ENCODE peak calls at places on chromosomes 13 and 19, in seven cellular contexts. P is fibroblast of villous mesenchyme, Q is right atrium auricular region, U is HepG2, J is nephron progenitor cell, B is lower leg skin, D is heart left ventricle. Z is an unnamed sample.

GRCh38 chr13:76759877-76760276 is 126.3 kb downstream of the KCTD12 start:
- DNase-seq in D (no peak), U (no peak), P (no peak), Q (no peak), J (no peak), B (no peak), Z (no peak)

GRCh38 chr19:15075801-15076200 is 6.2 kb upstream of the OR1I1 start:
- DNase-seq in U (no peak), J (no peak), B (no peak), Q (no peak), D (no peak), P (no peak), Z (no peak)

GRCh38 chr19:30630289-30631034 is 258.3 kb downstream of the ZNF536 start:
- DNase-seq in U (no peak), B (no peak), Q (no peak), D (no peak), J (no peak), P (no peak), Z (no peak)

GRCh38 chr13:98534821-98535220 is 42.1 kb downstream of the STK24 start:
- DNase-seq in J (no peak), P (no peak), Q (no peak), U (no peak), B (no peak), D (no peak), Z (no peak)

GRCh38 chr19:9848060-9848459 is 12.9 kb downstream of the PIN1 start:
- DNase-seq in D (no peak), J (peak), Q (no peak), U (no peak), P (no peak), B (no peak), Z (no peak)

GRCh38 chr13:25171170-25171516 is 945 bp downstream of the AMER2 start:
- DNase-seq in J (no peak), P (no peak), D (no peak), U (no peak), B (no peak), Q (no peak), Z (no peak)

GRCh38 chr19:50387176-50387867 is 3.2 kb downstream of the POLD1 start:
- DNase-seq in B (no peak), Q (no peak), J (no peak), U (no peak), D (no peak), P (peak), Z (no peak)

GRCh38 chr13:19984430-19985218 is 26.1 kb downstream of the ZMYM2 start:
- DNase-seq in B (no peak), D (no peak), J (no peak), P (peak), U (peak), Q (no peak), Z (no peak)

GRCh38 chr13:49300716-49301589 is 53.2 kb downstream of the CDADC1 start:
- DNase-seq in D (peak), U (peak), B (no peak), J (peak), P (peak), Q (no peak), Z (peak)

GRCh38 chr13:58313219-58313618 is 681.7 kb downstream of the PCDH17 start:
- DNase-seq in J (no peak), P (no peak), U (no peak), D (no peak), Q (no peak), B (no peak), Z (no peak)

GRCh38 chr13:109779074-109779473 is 7.3 kb downstream of the IRS2 start:
- DNase-seq in J (no peak), B (no peak), Q (no peak), D (no peak), P (no peak), U (no peak), Z (no peak)

GRCh38 chr13:45341799-45342584 is 1.0 kb upstream of the TPT1 start:
- DNase-seq in U (no peak), Q (peak), P (peak), B (peak), J (no peak), D (no peak), Z (no peak)

DNA sequence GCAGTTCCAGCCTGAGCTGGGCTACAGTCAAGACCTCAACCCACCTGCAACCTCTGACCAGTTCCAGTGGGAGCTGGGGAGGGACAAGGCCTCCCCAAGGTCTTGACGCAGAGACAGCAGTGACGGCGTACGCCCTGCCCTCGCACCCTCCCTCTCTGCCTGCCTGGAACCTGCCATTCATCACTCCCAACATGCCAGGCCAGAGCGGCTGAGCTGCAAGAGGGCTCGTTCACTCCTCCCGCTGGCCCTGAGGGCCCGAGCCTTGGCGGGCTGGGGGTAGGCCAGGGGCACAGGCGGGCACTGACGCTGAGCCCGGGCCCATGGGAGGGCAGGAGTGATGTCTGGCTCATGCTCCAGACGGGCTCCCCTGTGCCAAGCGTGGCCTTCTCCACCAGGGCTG is 8.2 kb downstream of the NDUFA11 start:
- DNase-seq in P (no peak), B (no peak), J (no peak), Q (no peak), U (no peak), D (peak), Z (no peak)
- TF ChIP-seq CTCF in P (no peak), B (no peak), J (no peak), Q (no peak), U (no peak), D (no peak), Z (no peak)

GRCh38 chr19:377801-378581 is 31.0 kb downstream of the C2CD4C start:
- DNase-seq in J (no peak), U (no peak), Q (no peak), P (peak), D (no peak), B (no peak), Z (no peak)
- TF ChIP-seq CTCF in J (no peak), U (no peak), Q (no peak), P (peak), D (no peak), B (no peak), Z (no peak)

DNA sequence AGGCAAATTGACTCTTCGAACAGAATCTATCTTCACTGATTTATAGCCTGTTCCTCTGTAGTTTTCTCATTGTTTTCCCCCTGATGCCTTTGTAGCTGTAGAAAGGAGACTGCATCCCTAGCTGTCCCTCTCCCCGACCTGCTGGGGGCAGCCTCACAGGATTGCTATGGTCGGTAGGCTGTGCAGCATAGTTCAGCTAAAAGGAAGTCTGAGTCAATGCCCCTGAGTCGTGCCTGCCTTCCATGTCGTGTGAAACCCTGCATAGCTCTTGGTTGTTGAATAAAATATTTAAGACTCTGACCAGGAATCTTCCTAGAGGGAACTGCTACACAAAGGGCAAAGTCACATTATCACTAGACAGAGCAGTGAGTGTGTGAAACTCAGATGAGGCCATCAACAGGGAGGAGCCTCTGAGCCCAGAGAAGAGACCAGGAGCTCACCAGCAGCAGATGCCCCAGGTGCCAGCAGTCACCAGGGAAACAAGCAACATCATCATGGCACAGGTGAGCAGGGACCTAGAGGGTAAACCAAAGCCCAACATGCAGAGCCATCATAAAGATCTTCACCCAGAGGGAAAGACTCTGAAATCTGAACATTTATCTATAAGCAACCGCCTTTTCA is 108.4 kb upstream of the NBEA start:
- DNase-seq in J (no peak), U (no peak), D (no peak), B (no peak), Q (no peak), P (no peak), Z (no peak)
- TF ChIP-seq CTCF in J (no peak), U (peak), D (no peak), B (no peak), Q (no peak), P (no peak), Z (no peak)

GRCh38 chr19:897442-898039 is 4.3 kb downstream of the RNU6-9 start:
- DNase-seq in J (no peak), U (no peak), Q (no peak), B (no peak), D (no peak), P (no peak), Z (no peak)
- TF ChIP-seq CTCF in J (peak), U (peak), Q (no peak), B (no peak), D (no peak), P (peak), Z (no peak)

GRCh38 chr19:48915757-48916156 is 15.6 kb downstream of the NUCB1 start:
- DNase-seq in J (no peak), U (no peak), P (no peak), Q (no peak), B (no peak), D (no peak), Z (no peak)

GRCh38 chr19:48913114-48913513 is 13.0 kb downstream of the NUCB1 start:
- DNase-seq in D (no peak), U (no peak), J (no peak), B (no peak), P (no peak), Q (no peak), Z (no peak)

GRCh38 chr19:48918071-48918470 is 15.4 kb upstream of the DHDH start:
- DNase-seq in P (no peak), Q (no peak), D (no peak), U (no peak), J (no peak), B (no peak), Z (no peak)

GRCh38 chr19:48910803-48911202 is 10.7 kb downstream of the NUCB1 start:
- DNase-seq in B (no peak), Q (no peak), D (no peak), J (no peak), U (no peak), P (no peak), Z (no peak)

GRCh38 chr19:48914181-48914580 is 14.1 kb downstream of the NUCB1 start:
- DNase-seq in Q (no peak), P (no peak), B (no peak), J (no peak), U (no peak), D (no peak), Z (no peak)
- TF ChIP-seq CTCF in Q (no peak), P (no peak), B (no peak), J (no peak), U (no peak), D (no peak), Z (no peak)

GRCh38 chr13:97113231-97114001 is 108.7 kb upstream of the MBNL2 start:
- DNase-seq in U (no peak), B (no peak), Q (no peak), J (no peak), D (no peak), P (no peak), Z (no peak)
- TF ChIP-seq CTCF in U (no peak), B (no peak), Q (no peak), J (no peak), D (no peak), P (no peak), Z (no peak)

GRCh38 chr19:46928951-46929350 is 68.2 kb downstream of the ARHGAP35 start:
- DNase-seq in Q (no peak), J (no peak), B (no peak), P (no peak), D (no peak), U (no peak), Z (no peak)
- TF ChIP-seq CTCF in Q (no peak), J (no peak), B (no peak), P (peak), D (no peak), U (no peak), Z (no peak)

DNA sequence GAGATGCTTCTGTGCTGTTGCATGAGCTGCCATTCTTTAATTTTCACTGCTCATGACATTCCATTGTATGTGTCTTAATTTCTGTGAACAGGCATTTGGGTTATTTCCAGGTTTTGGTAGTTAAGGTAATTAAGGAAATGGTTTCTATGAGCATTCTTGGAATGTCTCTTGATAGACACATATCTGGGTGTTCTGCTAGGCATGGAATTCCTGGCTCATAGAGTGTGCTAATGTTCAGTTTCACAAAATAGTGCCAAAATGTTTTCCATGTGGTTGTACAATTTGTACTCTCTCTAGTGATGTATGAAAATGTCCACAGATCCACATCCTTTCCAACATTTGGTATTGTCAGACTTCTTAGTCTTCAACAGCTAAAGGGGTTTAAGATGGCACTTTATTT is 680.9 kb upstream of the SGCG start:
- DNase-seq in J (no peak), U (no peak), Q (no peak), P (no peak), D (no peak), B (no peak), Z (no peak)
- TF ChIP-seq CTCF in J (no peak), U (no peak), Q (no peak), P (no peak), D (no peak), B (no peak), Z (no peak)

DNA sequence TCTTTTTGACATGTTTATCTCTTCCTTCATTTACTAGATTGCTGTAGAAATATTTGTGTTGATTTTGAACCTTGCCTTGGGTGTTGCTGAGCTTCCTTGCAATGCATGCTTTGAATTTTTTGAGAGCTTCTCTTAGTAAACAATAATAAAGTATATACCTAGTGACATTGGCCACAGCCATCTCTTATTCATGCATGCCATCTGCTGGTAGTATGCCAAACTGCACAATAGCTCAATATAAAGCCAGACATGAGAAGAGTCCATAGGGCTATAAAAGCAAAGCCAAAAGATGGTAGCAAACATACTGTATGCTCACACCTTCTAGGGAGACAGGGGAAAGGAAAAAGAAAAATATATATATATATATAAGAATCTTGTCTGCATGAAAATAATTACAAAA is 18.9 kb upstream of the ZSCAN5A start:
- DNase-seq in D (no peak), U (peak), B (no peak), Q (no peak), P (peak), J (peak), Z (peak)
- TF ChIP-seq CTCF in D (peak), U (peak), B (no peak), Q (peak), P (peak), J (peak), Z (peak)

Z was measured in neural crest cell.